ENCODE peak calls at places on chromosomes 3 and 15, in nine cellular contexts. K, Y, J, E, M, F, V, P and L are unnamed samples.

GRCh38 chr3:19213608-19214220 is 65.4 kb downstream of the KCNH8 start:
- DNase-seq in K (no peak), Y (no peak), J (peak; percentile 1), E (no peak), M (peak; percentile 51), F (no peak), V (no peak), P (no peak), L (no peak)

GRCh38 chr15:35545316-35545824 is 595 bp downstream of the DPH6 start:
- DNase-seq in K (peak; percentile 61), Y (no peak), J (peak; percentile 77), E (peak; percentile 47), M (peak; percentile 50), F (no peak), V (no peak), P (no peak), L (no peak)

GRCh38 chr3:124620600-124621063 is 109.6 kb upstream of the UMPS start:
- DNase-seq in K (no peak), Y (no peak), J (peak; percentile 93), E (no peak), M (peak; percentile 4), F (no peak), V (no peak), P (no peak), L (no peak)

GRCh38 chr3:132292062-132292461 is 25.1 kb upstream of the ACP3 start:
- DNase-seq in K (no peak), Y (no peak), J (no peak), E (no peak), M (no peak), F (no peak), V (no peak), P (no peak), L (no peak)

GRCh38 chr3:69320867-69321266 is 65.0 kb downstream of the FRMD4B start:
- DNase-seq in K (no peak), Y (no peak), J (no peak), E (peak; percentile 50), M (peak; percentile 53), F (no peak), V (no peak), P (no peak), L (peak; percentile 30)

GRCh38 chr3:28022916-28023315 is 218.5 kb upstream of the CMC1 start:
- DNase-seq in K (no peak), Y (no peak), J (no peak), E (no peak), M (no peak), F (no peak), V (no peak), P (no peak), L (no peak)

GRCh38 chr3:182491571-182491970 is 301.7 kb upstream of the ATP11B start:
- DNase-seq in K (no peak), Y (no peak), J (no peak), E (no peak), M (no peak), F (no peak), V (no peak), P (no peak), L (no peak)

GRCh38 chr3:170429050-170429449 is 10.4 kb downstream of the CLDN11 start:
- DNase-seq in K (no peak), Y (no peak), J (no peak), E (no peak), M (no peak), F (no peak), V (no peak), P (no peak), L (no peak)

GRCh38 chr3:7203969-7204847 is 343.3 kb downstream of the GRM7 start:
- DNase-seq in K (no peak), Y (no peak), J (no peak), E (no peak), M (no peak), F (no peak), V (no peak), P (no peak), L (no peak)

GRCh38 chr3:110101361-110101760 is 764.0 kb upstream of the DPPA4 start:
- DNase-seq in K (no peak), Y (no peak), J (no peak), E (no peak), M (no peak), F (no peak), V (no peak), P (no peak), L (no peak)

GRCh38 chr3:106635271-106635670 is 742.0 kb upstream of the CCDC54 start:
- DNase-seq in K (no peak), Y (no peak), J (no peak), E (no peak), M (no peak), F (peak; percentile 78), V (no peak), P (no peak), L (no peak)

GRCh38 chr15:68208641-68209240 is 3.6 kb upstream of the CALML4 start:
- DNase-seq in K (no peak), Y (no peak), J (no peak), E (no peak), M (peak; percentile 69), F (no peak), V (no peak), P (no peak), L (no peak)

GRCh38 chr3:145739926-145740325 is 421.1 kb downstream of the PLOD2 start:
- DNase-seq in K (no peak), Y (no peak), J (no peak), E (no peak), M (no peak), F (no peak), V (no peak), P (no peak), L (no peak)

GRCh38 chr3:193040836-193041672 is 123.4 kb upstream of the MB21D2 start:
- DNase-seq in K (no peak), Y (no peak), J (peak; percentile 11), E (no peak), M (peak; percentile 56), F (no peak), V (no peak), P (no peak), L (peak; percentile 30)

GRCh38 chr3:31559872-31560534 is 27.3 kb downstream of the STT3B start:
- DNase-seq in K (no peak), Y (no peak), J (no peak), E (no peak), M (no peak), F (no peak), V (no peak), P (no peak), L (no peak)

GRCh38 chr15:51262468-51262867 is 75.9 kb downstream of the CYP19A1 start:
- DNase-seq in K (no peak), Y (no peak), J (no peak), E (no peak), M (no peak), F (no peak), V (no peak), P (no peak), L (no peak)

GRCh38 chr15:70271422-70272088 is 173.8 kb upstream of the TLE3 start:
- DNase-seq in K (no peak), Y (peak; percentile 33), J (peak; percentile 16), E (no peak), M (no peak), F (peak; percentile 81), V (no peak), P (peak; percentile 37), L (no peak)

GRCh38 chr15:88992912-88993376 is 79.8 kb upstream of the MFGE8 start:
- DNase-seq in K (no peak), Y (no peak), J (no peak), E (no peak), M (no peak), F (no peak), V (no peak), P (no peak), L (no peak)

GRCh38 chr3:197792019-197792647 is 1.1 kb downstream of the LRCH3 start:
- DNase-seq in K (no peak), Y (no peak), J (peak; percentile 41), E (no peak), M (peak; percentile 21), F (no peak), V (peak; percentile 9), P (no peak), L (peak; percentile 51)

GRCh38 chr3:72892870-72893269 is 5.0 kb downstream of the GXYLT2 start:
- DNase-seq in K (no peak), Y (no peak), J (peak; percentile 64), E (no peak), M (peak; percentile 10), F (no peak), V (no peak), P (no peak), L (no peak)
- TF ChIP-seq CTCF in K (no peak), Y (no peak), J (peak; percentile 64), E (peak; percentile 7), M (peak; percentile 71), F (peak; percentile 13), V (no peak), P (no peak), L (peak; percentile 36)

DNA sequence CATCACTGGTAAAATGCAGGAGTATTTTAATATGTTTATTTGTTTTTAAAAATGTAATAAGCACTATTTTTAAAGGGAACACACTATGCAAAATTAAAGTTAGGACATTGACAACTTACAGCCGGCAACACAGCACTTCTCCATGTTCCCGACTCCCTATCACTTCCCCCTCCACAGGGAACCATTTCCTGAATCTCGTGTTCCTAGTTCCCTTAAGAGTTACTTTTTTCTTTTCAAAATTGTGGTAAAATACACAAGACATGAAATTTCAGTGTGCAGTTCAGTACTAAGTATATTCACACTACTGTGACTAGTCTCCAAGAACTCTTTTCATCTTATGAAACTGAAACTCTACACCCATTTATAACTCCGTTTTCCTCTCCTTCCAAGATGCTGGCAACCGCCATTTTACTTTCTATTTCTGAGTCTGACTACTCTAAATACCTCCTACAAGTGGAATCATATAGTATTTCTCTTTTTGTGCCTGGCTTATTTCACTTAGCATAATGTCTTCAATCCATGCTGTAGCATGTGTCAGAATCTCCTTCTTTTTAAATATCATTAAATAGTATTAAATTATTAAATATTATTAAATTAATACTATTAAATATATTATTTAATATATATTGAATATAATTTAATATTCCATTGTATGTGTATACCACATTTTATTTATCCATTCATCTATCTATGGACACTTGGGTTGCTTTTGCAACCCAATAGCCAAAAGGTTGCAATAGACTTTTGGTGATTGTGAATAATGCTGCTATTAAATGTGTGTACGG is 25.9 kb upstream of the UBE2Q2 start:
- DNase-seq in K (no peak), Y (no peak), J (no peak), E (no peak), M (no peak), F (no peak), V (no peak), P (no peak), L (no peak)
- H3K4me3 ChIP-seq in K (peak overlapping the region; percentile 45), Y (peak overlapping the region; percentile 33), J (no peak overlapping the region), E (peak overlapping the region; percentile 48), M (no peak overlapping the region), F (no peak overlapping the region), V (no peak overlapping the region), P (peak overlapping the region; percentile 70), L (no peak overlapping the region)

GRCh38 chr3:141279074-141279945 is 47.7 kb downstream of the PXYLP1 start:
- DNase-seq in K (no peak), Y (no peak), J (peak; percentile 48), E (no peak), M (peak; percentile 29), F (no peak), V (no peak), P (no peak), L (no peak)
- H3K36me3 ChIP-seq in K (peaks cover 2% of the 10 kb centered on the region), Y (no peaks in the 10 kb centered on the region), J (no peaks in the 10 kb centered on the region), E (peaks cover 29% of the 10 kb centered on the region), M (no peaks in the 10 kb centered on the region), F (no peaks in the 10 kb centered on the region), V (peaks cover 12% of the 10 kb centered on the region), P (no peaks in the 10 kb centered on the region), L (no peaks in the 10 kb centered on the region)

DNA sequence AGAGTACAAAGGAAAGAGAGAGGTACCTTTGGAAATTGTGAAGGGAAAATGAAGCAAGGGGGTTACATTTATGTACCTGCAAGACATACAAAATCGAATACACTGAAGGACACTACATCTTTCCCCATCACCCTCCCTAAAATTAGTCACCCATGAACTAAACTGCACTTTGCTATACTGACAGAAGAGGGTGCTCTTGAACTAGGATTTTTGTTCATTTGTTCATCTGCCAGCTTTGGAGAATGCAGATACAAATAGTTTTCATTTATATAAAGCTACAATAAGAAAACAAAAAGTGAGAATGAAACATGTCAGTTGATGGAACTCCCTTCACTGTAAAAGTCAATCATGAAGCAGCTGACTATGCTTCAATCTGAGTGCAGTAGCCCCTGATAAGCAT is 55.7 kb downstream of the PCCB start:
- DNase-seq in K (no peak), Y (no peak), J (no peak), E (no peak), M (peak; percentile 62), F (no peak), V (no peak), P (no peak), L (peak; percentile 14)
- TF ChIP-seq CTCF in K (no peak), Y (no peak), J (no peak), E (peak; percentile 25), M (peak; percentile 85), F (no peak), V (peak; percentile 43), P (no peak), L (peak; percentile 41)